ENCODE peak calls at places on chromosomes 4 and X, in four cellular contexts. L is H9, O is IMR-90, A is H1. W is an unnamed sample.

GRCh38 chrX:75061701-75062100 is 94.4 kb downstream of the ABCB7 start:
- DNase-seq in O (peak), A (no peak), L (no peak), W (peak)

GRCh38 chr4:88728146-88728545 is 30.5 kb upstream of the NAP1L5 start:
- DNase-seq in L (no peak), A (no peak), O (no peak), W (no peak)

GRCh38 chrX:71291381-71291780 is 7.9 kb downstream of the NONO start:
- DNase-seq in O (peak), A (no peak), L (no peak), W (no peak)

GRCh38 chr4:88569944-88570455 is 22.3 kb upstream of the HERC3 start:
- DNase-seq in O (no peak), L (no peak), A (no peak), W (peak)

GRCh38 chr4:110877728-110878382 is 255.0 kb upstream of the PITX2 start:
- DNase-seq in A (no peak), O (no peak), L (no peak), W (no peak)

GRCh38 chr4:88457307-88458090 is 580 bp downstream of the HERC5 start:
- DNase-seq in A (no peak), O (no peak), L (peak), W (peak)

GRCh38 chr4:48985976-48986653 is at the start of gene CWH43:
- DNase-seq in L (peak), O (no peak), A (peak), W (peak)

GRCh38 chr4:120630432-120630831 is 292.1 kb downstream of the PRDM5 start:
- DNase-seq in A (no peak), O (no peak), L (no peak), W (no peak)

GRCh38 chr4:5865896-5866599 is 26.8 kb downstream of the CRMP1 start:
- DNase-seq in O (no peak), A (no peak), L (no peak), W (no peak)

GRCh38 chr4:31356839-31357238 is 636.7 kb downstream of the PCDH7 start:
- DNase-seq in O (no peak), A (no peak), L (no peak), W (no peak)

GRCh38 chrX:151155234-151155633 is 21.1 kb upstream of the GPR50 start:
- DNase-seq in O (no peak), A (no peak), L (no peak), W (no peak)

GRCh38 chr4:73668806-73669205 is 48.6 kb upstream of the RASSF6 start:
- DNase-seq in L (no peak), A (no peak), O (no peak), W (no peak)

GRCh38 chr4:16026155-16026761 is 57.6 kb downstream of the PROM1 start:
- DNase-seq in L (no peak), A (no peak), O (peak), W (peak)

GRCh38 chr4:100367451-100367850 is 150.4 kb downstream of the EMCN start:
- DNase-seq in L (no peak), O (peak), A (no peak), W (no peak)

GRCh38 chr4:126757219-126757618 is 875.5 kb upstream of the INTU start:
- DNase-seq in O (peak), A (no peak), L (no peak), W (no peak)

GRCh38 chr4:107896158-107896645 is 35.1 kb upstream of the CYP2U1 start:
- DNase-seq in A (no peak), O (peak), L (no peak), W (no peak)

DNA sequence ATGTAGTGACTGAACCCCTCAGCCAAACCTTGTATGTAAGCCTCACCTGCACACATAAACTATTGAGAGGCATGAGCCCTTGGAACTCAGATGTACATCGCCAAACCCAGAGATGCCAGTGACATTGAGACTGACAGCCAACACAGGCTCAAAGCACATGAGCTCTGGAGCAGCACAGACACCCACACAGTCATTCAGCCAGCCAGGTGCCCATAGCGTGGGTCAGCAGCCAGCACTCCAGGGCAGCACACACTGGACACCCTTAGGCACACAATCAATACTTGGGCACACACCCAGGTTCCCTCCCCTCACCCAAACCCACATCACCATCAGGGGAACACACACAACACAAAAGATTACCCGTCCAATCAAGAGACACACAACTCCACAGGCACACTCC is 4.3 kb upstream of the TIMP1 start:
- DNase-seq in O (no peak), A (no peak), L (no peak), W (no peak)
- H3K4ac ChIP-seq in O (peak), A (no peak), L (no peak), W (no peak)

GRCh38 chr4:7635971-7636508 is 201.3 kb upstream of the PSAPL1 start:
- DNase-seq in A (no peak), L (no peak), O (no peak), W (no peak)
- H3K18ac ChIP-seq in A (no peak), L (no peak), O (no peak), W (no peak)

GRCh38 chr4:133865606-133866327 is 335.8 kb downstream of the PABPC4L start:
- DNase-seq in A (no peak), L (no peak), O (peak), W (peak)

GRCh38 chr4:133866328-133866699 is 335.3 kb downstream of the PABPC4L start:
- DNase-seq in A (no peak), O (peak), L (no peak), W (peak)

GRCh38 chr4:133868856-133869255 is 332.7 kb downstream of the PABPC4L start:
- DNase-seq in L (no peak), O (no peak), A (no peak), W (no peak)

DNA sequence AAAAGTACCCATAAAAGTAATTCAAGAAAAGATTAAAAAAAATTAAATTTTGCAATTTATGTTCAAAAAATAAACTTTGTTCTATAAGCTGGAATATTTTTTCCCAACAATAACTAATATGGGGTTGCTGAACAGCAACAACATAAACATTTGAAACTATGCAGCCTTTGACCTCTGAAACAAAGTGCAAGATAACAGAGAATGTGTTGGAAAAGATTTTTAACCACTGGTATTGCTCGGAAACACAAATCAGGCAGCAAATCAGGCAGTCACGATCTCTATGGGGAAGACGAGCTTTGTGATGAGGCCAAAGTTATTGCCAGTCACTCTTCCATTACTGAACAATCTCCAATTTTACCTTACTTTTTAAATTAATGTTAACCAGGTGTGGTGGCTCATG is 332.1 kb downstream of the PABPC4L start:
- DNase-seq in O (no peak), L (no peak), A (no peak), W (no peak)
- H4K5ac ChIP-seq in O (no peak), L (no peak), A (no peak), W (no peak)

GRCh38 chr4:3711183-3712111 is 54.7 kb upstream of the ADRA2C start:
- DNase-seq in L (no peak), A (no peak), O (no peak), W (no peak)

GRCh38 chr4:3709846-3710441 is 56.2 kb upstream of the ADRA2C start:
- DNase-seq in L (no peak), O (no peak), A (no peak), W (no peak)

GRCh38 chr4:3709061-3709845 is 56.9 kb upstream of the ADRA2C start:
- DNase-seq in L (no peak), O (no peak), A (no peak), W (no peak)

GRCh38 chr4:3712112-3712805 is 53.9 kb upstream of the ADRA2C start:
- DNase-seq in A (no peak), O (no peak), L (no peak), W (no peak)

DNA sequence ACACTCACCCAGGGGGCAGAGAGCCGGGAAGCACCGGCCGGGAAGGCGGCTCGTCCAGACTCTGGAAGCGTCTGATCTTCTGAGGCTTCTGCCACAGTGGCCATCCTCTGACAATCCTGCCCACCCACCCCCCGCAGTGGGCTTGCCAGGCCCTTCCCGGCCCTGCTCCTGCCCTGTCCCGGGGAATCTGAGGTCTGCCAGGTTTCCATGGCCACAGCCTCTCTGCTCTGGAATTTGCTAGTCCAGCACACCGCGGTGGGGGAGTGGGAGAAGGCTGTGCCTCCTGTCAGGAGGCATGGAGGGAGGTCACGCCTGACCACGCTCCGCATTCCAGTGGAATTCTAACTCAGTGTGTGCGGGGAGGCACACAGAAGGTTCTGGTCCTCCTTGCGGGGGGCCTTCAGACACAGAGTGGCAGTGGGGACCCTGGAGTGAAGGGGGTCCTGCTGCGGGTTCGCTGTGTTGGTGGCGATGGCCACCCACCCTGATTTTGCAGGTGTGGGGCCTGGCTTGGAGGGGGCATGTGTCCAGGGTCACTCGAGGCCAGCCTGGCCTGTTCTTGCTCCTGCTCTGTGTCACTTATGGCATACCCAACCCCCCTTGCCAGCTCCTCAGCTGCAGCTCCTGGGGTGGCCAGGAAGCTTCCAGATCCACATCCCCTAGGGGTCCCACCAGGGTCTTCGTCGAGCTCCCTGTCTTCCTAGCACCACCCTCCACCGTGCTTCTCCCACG is 55.6 kb upstream of the ADRA2C start:
- DNase-seq in L (no peak), A (no peak), O (no peak), W (peak)
- H3K4ac ChIP-seq in L (no peak), A (no peak), O (no peak), W (no peak)

DNA sequence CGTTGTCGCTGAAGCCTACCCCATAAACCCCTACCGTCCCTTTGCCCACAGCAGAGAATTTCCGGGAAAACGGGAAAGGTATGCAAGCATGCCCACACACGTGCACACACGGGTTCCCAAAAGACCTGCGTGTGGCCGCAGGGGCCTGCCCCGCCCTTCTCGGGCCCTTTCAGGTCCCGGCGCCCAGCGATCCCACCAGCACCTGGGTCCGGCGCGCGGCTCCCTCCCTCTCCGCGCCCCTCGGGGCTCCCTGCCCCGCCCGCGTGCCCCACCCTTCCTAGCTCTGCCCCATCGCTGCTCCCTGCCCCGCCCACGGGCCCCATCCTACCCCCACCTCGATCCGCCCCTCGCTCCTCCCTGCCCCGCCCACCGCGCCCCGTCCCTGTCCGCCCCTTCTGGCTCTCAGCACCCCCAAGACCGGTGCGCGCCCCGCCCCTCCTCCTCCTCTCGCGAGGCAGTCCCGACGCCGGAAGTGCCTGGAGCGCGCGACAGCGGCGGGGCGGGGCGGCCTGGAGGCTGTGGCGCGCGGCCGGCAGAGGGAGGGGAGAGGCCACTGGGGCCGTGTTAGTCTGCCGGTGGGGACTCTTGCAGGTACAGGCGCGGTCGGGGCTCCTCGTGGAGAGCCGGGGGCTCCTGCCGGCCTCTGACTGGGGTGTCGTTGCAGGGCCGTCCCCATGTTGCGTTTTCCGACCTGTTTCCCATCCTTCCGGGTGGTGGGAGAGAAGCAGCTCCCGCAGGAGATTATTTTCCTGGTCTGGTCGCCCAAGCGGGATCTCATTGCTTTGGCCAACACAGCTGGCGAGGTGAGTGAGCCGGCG is at the start of gene ANAPC4:
- DNase-seq in O (peak), L (peak), A (peak), W (peak)
- H3K18ac ChIP-seq in O (peak), L (no peak), A (peak), W (peak)

DNA sequence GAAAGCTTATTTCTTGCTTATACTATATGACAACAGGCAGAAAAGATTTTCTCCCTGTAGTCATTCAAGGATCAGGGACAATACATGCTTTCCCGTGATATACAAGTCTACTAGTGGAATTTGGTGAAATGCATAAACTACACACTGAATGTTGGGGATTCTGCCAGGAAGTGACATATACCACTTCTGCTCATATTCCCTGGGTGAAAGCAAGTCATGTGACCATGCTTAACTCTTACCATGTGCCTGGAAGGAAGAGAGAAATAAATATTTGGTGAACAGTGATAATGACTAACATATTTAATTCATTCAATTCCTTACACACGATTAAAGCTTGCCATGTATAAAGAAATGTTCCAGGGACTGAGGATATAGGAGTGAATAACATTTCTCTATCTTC is 534.6 kb downstream of the PPARGC1A start:
- DNase-seq in O (no peak), L (no peak), A (no peak), W (no peak)
- H4K5ac ChIP-seq in O (no peak), L (no peak), A (no peak), W (no peak)

GRCh38 chrX:154018518-154019060 is 1.1 kb downstream of the IRAK1 start:
- DNase-seq in A (no peak), O (no peak), L (no peak), W (no peak)
- H3K4ac ChIP-seq in A (no peak), O (peak), L (no peak), W (peak)

GRCh38 chr4:4455199-4455865 is 68.4 kb downstream of the NSG1 start:
- DNase-seq in L (no peak), O (no peak), A (no peak), W (no peak)
- H3K18ac ChIP-seq in L (no peak), O (no peak), A (peak), W (no peak)

GRCh38 chrX:108439434-108439883 is at the start of gene COL4A5:
- DNase-seq in A (peak), O (peak), L (peak), W (peak)

GRCh38 chrX:108437354-108437753 is 868 bp downstream of the COL4A6 start:
- DNase-seq in O (no peak), L (no peak), A (no peak), W (no peak)

GRCh38 chrX:108439961-108440696 is 491 bp downstream of the COL4A5 start:
- DNase-seq in L (peak), A (no peak), O (peak), W (no peak)

GRCh38 chrX:108435261-108435660 is 3.0 kb downstream of the COL4A6 start:
- DNase-seq in O (no peak), A (no peak), L (no peak), W (no peak)

DNA sequence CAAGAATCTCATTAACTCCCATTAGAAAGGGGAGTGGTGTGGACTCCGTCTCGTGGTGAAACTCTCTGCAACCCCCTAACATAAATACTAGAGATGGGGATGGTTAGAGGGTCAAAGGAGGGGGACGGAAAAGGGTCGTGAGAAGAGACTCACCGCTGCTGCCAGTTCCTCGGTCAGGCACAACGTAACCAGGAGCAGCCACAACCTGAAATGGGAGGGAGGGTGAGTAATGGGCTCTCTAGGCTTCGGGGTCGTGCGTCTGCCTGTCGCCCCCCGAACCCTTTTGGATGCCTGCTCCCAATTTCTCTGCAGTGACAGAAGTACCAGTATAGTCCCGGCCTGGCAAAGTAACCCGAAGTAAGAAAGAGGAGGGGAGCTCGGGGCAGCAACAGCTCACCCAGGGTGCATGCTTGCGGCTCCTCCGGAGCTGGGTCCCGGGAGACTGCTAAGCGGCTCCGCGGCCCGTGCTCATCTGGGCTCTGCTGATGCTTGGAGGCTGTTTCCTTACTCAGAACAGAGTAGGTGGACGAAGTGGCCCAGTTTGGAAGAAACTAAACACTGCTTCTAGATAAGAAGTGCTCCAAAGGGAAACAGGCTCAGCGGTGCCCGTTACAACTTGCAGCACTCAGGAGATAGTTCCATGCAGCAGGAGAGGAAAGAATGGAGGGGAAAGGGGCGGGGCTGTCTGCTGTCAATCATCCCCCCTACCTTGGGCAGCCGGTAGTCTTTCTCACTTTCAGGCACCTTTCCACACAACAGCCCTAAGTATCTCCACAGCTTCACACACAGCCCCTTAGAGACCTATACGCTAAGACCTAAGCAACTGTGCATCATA is at the start of gene COL4A6:
- DNase-seq in A (peak), O (no peak), L (peak), W (peak)
- H4K5ac ChIP-seq in A (no peak), O (no peak), L (no peak), W (no peak)

GRCh38 chr4:1777822-1778641 is 15.1 kb upstream of the FGFR3 start:
- DNase-seq in A (peak), O (no peak), L (peak), W (peak)
- H3K4ac ChIP-seq in A (peak), O (no peak), L (no peak), W (no peak)